ENCODE peak calls at places on chromosomes 16 and 17, in nine cellular contexts. B is progenitor cell of endocrine pancreas; W is brain microvascular endothelial cell; C is fibroblast of the aortic adventitia; Q is HFFc6; A is heart left ventricle; J is right lobe of liver; D is glutamatergic neuron; R is CD4-positive, alpha-beta T cell. F is an unnamed sample.
A peak's percentile ranks its signal among the peaks of the same experiment; 100 is the strongest.

GRCh38 chr17:78179372-78179771 is 7.5 kb downstream of the TK1 start:
- DNase-seq in B (no peak), W (peak; percentile 64), C (no peak), Q (peak; percentile 26), A (no peak), J (no peak), D (no peak), R (no peak), F (no peak)

GRCh38 chr16:8173111-8173644 is 417.1 kb downstream of the TMEM114 start:
- DNase-seq in B (peak; percentile 69), W (peak; percentile 36), C (peak; percentile 3), Q (peak; percentile 41), A (peak; percentile 55), J (peak; percentile 75), D (peak; percentile 68), R (no peak), F (no peak)

GRCh38 chr16:19131809-19132777 is 18.3 kb downstream of the ITPRIPL2 start:
- DNase-seq in B (no peak), W (no peak), C (no peak), Q (no peak), A (no peak), J (no peak), D (no peak), R (no peak), F (no peak)

GRCh38 chr17:44493339-44493738 is 9.9 kb downstream of the GPATCH8 start:
- DNase-seq in B (no peak), W (no peak), C (no peak), Q (no peak), A (no peak), J (no peak), D (no peak), R (no peak), F (no peak)

GRCh38 chr17:81932333-81932983 is 4.6 kb downstream of the PYCR1 start:
- DNase-seq in B (no peak), W (no peak), C (no peak), Q (no peak), A (no peak), J (no peak), D (no peak), R (no peak), F (no peak)

GRCh38 chr16:3027488-3027795 is 3.6 kb downstream of the THOC6 start:
- DNase-seq in B (no peak), W (no peak), C (no peak), Q (no peak), A (no peak), J (no peak), D (no peak), R (no peak), F (no peak)

GRCh38 chr17:42548993-42549755 is 3.5 kb upstream of the HSD17B1 start:
- DNase-seq in B (no peak), W (no peak), C (no peak), Q (no peak), A (no peak), J (no peak), D (no peak), R (no peak), F (no peak)

GRCh38 chr16:87613961-87614360 is 11.7 kb downstream of the JPH3 start:
- DNase-seq in B (no peak), W (no peak), C (no peak), Q (no peak), A (no peak), J (no peak), D (no peak), R (no peak), F (no peak)

GRCh38 chr16:47136101-47136820 is 7.5 kb downstream of the NETO2 start:
- DNase-seq in B (no peak), W (peak; percentile 22), C (peak; percentile 60), Q (no peak), A (no peak), J (no peak), D (no peak), R (no peak), F (peak; percentile 42)

GRCh38 chr16:4260360-4260759 is 12.5 kb downstream of the TFAP4 start:
- DNase-seq in B (no peak), W (no peak), C (no peak), Q (no peak), A (no peak), J (no peak), D (no peak), R (no peak), F (no peak)

GRCh38 chr16:30351586-30352419 is 3.3 kb downstream of the CD2BP2 start:
- DNase-seq in B (no peak), W (peak; percentile 59), C (peak; percentile 98), Q (peak; percentile 76), A (peak; percentile 77), J (peak; percentile 93), D (no peak), R (no peak), F (peak; percentile 96)

GRCh38 chr16:84024854-84025253 is 17.7 kb downstream of the SLC38A8 start:
- DNase-seq in B (no peak), W (peak; percentile 64), C (peak; percentile 86), Q (peak; percentile 28), A (no peak), J (no peak), D (no peak), R (no peak), F (peak; percentile 45)

GRCh38 chr16:84022641-84023040 is 20.0 kb downstream of the SLC38A8 start:
- DNase-seq in B (no peak), W (no peak), C (no peak), Q (no peak), A (no peak), J (no peak), D (no peak), R (no peak), F (no peak)

GRCh38 chr16:84020353-84020752 is 22.2 kb downstream of the SLC38A8 start:
- DNase-seq in B (no peak), W (no peak), C (no peak), Q (no peak), A (no peak), J (no peak), D (no peak), R (no peak), F (no peak)

GRCh38 chr16:84018710-84019109 is 23.9 kb downstream of the SLC38A8 start:
- DNase-seq in B (no peak), W (no peak), C (no peak), Q (no peak), A (no peak), J (no peak), D (no peak), R (no peak), F (no peak)

GRCh38 chr16:84021488-84021887 is 21.1 kb downstream of the SLC38A8 start:
- DNase-seq in B (no peak), W (no peak), C (no peak), Q (no peak), A (no peak), J (no peak), D (no peak), R (no peak), F (no peak)
- TF ChIP-seq CTCF in B (no peak), W (no peak), C (no peak), Q (no peak), A (no peak), J (no peak), D (no peak), R (no peak), F (no peak)

GRCh38 chr17:29682054-29682453 is 59.3 kb upstream of the CORO6 start:
- DNase-seq in B (no peak), W (no peak), C (no peak), Q (no peak), A (no peak), J (no peak), D (no peak), R (no peak), F (no peak)
- TF ChIP-seq CTCF in B (no peak), W (no peak), C (peak; percentile 3), Q (peak; percentile 11), A (no peak), J (no peak), D (no peak), R (no peak), F (no peak)

DNA sequence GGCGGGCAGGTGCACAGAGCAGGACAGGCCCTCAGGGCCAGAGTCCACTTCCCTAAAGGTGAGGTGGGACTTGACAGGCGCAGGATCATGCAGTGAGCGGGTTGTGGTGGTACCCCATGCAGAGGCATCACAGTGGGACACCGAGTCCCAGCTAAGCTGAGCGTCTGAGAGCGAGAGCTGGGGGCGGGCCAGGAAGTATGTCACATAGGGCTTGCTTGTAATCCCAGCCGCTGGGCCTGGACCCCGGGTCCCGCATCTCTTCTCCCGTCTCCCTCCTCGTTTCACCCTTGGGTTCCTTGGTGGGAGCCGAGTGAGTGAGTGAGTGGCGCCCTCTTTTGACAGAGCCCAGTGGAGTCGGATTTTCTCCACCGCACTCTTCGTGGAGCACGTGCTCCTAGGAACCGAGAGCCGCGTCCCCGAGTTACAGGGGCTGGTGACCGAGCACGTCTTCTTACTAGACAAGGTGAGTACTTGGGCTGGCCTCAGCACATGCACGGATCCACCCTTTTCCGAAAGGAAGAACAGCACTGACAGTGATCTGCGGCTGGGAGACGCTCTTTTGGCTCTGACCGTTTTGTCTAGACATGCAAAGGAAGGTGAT is 50.8 kb upstream of the ENDOV start:
- DNase-seq in B (no peak), W (no peak), C (no peak), Q (no peak), A (no peak), J (no peak), D (peak; percentile 55), R (no peak), F (no peak)
- TF ChIP-seq CTCF in B (peak; percentile 38), W (peak; percentile 69), C (no peak), Q (peak; percentile 62), A (peak; percentile 43), J (peak; percentile 26), D (peak; percentile 27), R (no peak), F (peak; percentile 42)

GRCh38 chr17:19736071-19736470 is 12.0 kb downstream of the ALDH3A1 start:
- DNase-seq in B (no peak), W (no peak), C (no peak), Q (no peak), A (no peak), J (no peak), D (no peak), R (no peak), F (no peak)
- TF ChIP-seq CTCF in B (no peak), W (no peak), C (no peak), Q (no peak), A (no peak), J (no peak), D (no peak), R (no peak), F (no peak)

GRCh38 chr16:52114414-52114813 is 432.5 kb downstream of the TOX3 start:
- DNase-seq in B (no peak), W (peak; percentile 11), C (no peak), Q (no peak), A (no peak), J (no peak), D (no peak), R (no peak), F (no peak)
- TF ChIP-seq CTCF in B (no peak), W (no peak), C (no peak), Q (no peak), A (no peak), J (no peak), D (no peak), R (no peak), F (no peak)

DNA sequence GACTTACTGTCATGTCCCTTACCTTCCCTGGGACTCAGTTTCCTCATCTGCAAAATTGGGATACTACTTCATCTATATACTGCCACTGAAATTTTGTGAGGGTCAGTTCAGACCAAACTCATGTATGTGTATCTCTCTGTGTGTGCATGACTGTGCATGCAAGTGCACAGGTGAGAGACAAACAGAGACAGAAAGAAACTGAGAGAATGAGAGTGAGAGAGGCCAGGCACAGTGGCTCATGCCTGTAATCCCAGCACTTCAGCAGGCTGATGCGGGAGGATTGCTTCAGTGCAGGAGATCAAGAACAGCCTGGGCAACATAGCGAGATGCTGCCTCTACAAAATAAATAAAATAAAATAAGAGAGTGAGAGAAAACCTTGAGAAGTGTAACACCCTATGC is 32.1 kb upstream of the SLC6A2 start:
- DNase-seq in B (no peak), W (no peak), C (no peak), Q (no peak), A (no peak), J (no peak), D (no peak), R (no peak), F (no peak)
- TF ChIP-seq CTCF in B (no peak), W (no peak), C (no peak), Q (no peak), A (no peak), J (no peak), D (no peak), R (no peak), F (no peak)